ENCODE peak calls at places on chromosomes 4 and X, in nine cellular contexts. P is brain microvascular endothelial cell; T is cardiac muscle cell; Q is fibroblast of lung; C is left ventricle myocardium inferior; Z is upper lobe of right lung; N is ovary; R is Panc1; E is CD4-positive, CD25-positive, alpha-beta regulatory T cell. L is an unnamed sample. For H3K36me3 and H3K27me3, the result is how much of the 10 kb centered on the place peaks cover.

GRCh38 chr4:56976283-56976877 is 1.0 kb downstream of the NOA1 start:
- DNase-seq in P (no peak), T (peak), Q (no peak), C (no peak), Z (peak), N (peak), R (no peak), E (no peak), L (no peak)

GRCh38 chr4:76781698-76782595 is 116.0 kb downstream of the SOWAHB start:
- DNase-seq in P (peak), T (no peak), Q (peak), C (no peak), Z (no peak), N (no peak), R (no peak), E (no peak), L (no peak)

GRCh38 chrX:16695079-16695676 is 17.3 kb downstream of the CTPS2 start:
- DNase-seq in P (peak), T (peak), Q (peak), C (peak), Z (peak), N (peak), R (peak), E (peak), L (no peak)

GRCh38 chr4:117610706-117611308 is 423.5 kb upstream of the NDST3 start:
- DNase-seq in P (no peak), T (no peak), Q (no peak), C (no peak), Z (no peak), N (no peak), R (no peak), E (no peak), L (no peak)

GRCh38 chrX:9312922-9313867 is 151.7 kb upstream of the TBL1X start:
- DNase-seq in P (no peak), T (peak), Q (no peak), C (peak), Z (peak), N (no peak), R (peak), E (peak), L (no peak)

GRCh38 chr4:104811727-104812126 is 317.0 kb upstream of the CXXC4 start:
- DNase-seq in P (no peak), T (no peak), Q (no peak), C (no peak), Z (no peak), N (no peak), R (no peak), E (no peak), L (no peak)

GRCh38 chrX:152136312-152136711 is 2.1 kb downstream of the MAGEA10 start:
- DNase-seq in P (no peak), T (no peak), Q (no peak), C (no peak), Z (no peak), N (no peak), R (no peak), E (no peak), L (no peak)

GRCh38 chr4:187363453-187363852 is 632.1 kb upstream of the ZFP42 start:
- DNase-seq in P (no peak), T (no peak), Q (no peak), C (no peak), Z (no peak), N (no peak), R (no peak), E (no peak), L (no peak)

GRCh38 chr4:54495091-54495490 is 162.7 kb upstream of the KIT start:
- DNase-seq in P (peak), T (no peak), Q (no peak), C (no peak), Z (no peak), N (no peak), R (no peak), E (no peak), L (no peak)

GRCh38 chr4:139266583-139267257 is 13.3 kb downstream of the MGARP start:
- DNase-seq in P (peak), T (peak), Q (peak), C (peak), Z (peak), N (peak), R (no peak), E (peak), L (no peak)

GRCh38 chr4:141425124-141425523 is 204.4 kb downstream of the ZNF330 start:
- DNase-seq in P (peak), T (no peak), Q (peak), C (no peak), Z (no peak), N (no peak), R (no peak), E (no peak), L (no peak)

GRCh38 chr4:184402239-184402638 is 72.1 kb downstream of the IRF2 start:
- DNase-seq in P (no peak), T (no peak), Q (no peak), C (no peak), Z (no peak), N (no peak), R (no peak), E (no peak), L (no peak)
- H3K36me3 ChIP-seq in P (under half), T (under half), Q (under half), C (half or more), Z (half or more), N (under half), R (under half), E (half or more), L (under half)

GRCh38 chr4:43458293-43458692 is 565.8 kb downstream of the GRXCR1 start:
- DNase-seq in P (no peak), T (no peak), Q (no peak), C (no peak), Z (no peak), N (no peak), R (no peak), E (no peak), L (no peak)

GRCh38 chr4:43456383-43456782 is 563.9 kb downstream of the GRXCR1 start:
- DNase-seq in P (peak), T (no peak), Q (peak), C (no peak), Z (no peak), N (no peak), R (no peak), E (no peak), L (no peak)

GRCh38 chr4:43453058-43453457 is 560.5 kb downstream of the GRXCR1 start:
- DNase-seq in P (no peak), T (no peak), Q (no peak), C (no peak), Z (no peak), N (no peak), R (no peak), E (no peak), L (no peak)

DNA sequence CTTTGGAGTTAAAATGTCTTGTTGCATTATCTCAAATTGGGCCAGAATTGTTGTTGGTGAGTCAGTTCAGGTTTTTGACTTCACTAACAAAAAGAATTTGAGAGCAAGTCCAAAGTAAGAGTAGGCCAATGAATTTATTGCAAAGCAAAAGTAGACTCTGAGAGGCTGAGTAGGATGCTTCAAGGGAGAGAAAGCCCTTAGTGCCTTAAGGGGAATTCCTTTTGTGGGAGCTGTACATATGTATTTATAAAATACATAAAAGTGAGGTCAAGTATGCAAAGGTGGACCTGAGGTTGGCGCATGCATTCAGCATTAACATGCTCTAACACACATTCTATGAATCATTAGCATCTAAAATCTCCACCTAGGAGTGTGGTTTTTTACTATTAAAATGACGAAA is 565.4 kb downstream of the GRXCR1 start:
- DNase-seq in P (no peak), T (no peak), Q (no peak), C (no peak), Z (no peak), N (no peak), R (no peak), E (no peak), L (no peak)
- H3K27ac ChIP-seq in P (no peak), T (no peak), Q (no peak), C (no peak), Z (no peak), N (no peak), R (no peak), E (no peak), L (no peak)

GRCh38 chr4:174119818-174120217 is 163.6 kb downstream of the FBXO8 start:
- DNase-seq in P (no peak), T (peak), Q (no peak), C (no peak), Z (no peak), N (no peak), R (no peak), E (no peak), L (no peak)

GRCh38 chr4:174118171-174118570 is 165.3 kb downstream of the FBXO8 start:
- DNase-seq in P (no peak), T (no peak), Q (no peak), C (no peak), Z (no peak), N (no peak), R (no peak), E (no peak), L (no peak)

GRCh38 chr4:174120446-174121142 is 162.9 kb downstream of the FBXO8 start:
- DNase-seq in P (peak), T (peak), Q (peak), C (peak), Z (no peak), N (peak), R (peak), E (no peak), L (peak)

GRCh38 chr4:174119051-174119450 is 164.4 kb downstream of the FBXO8 start:
- DNase-seq in P (peak), T (no peak), Q (peak), C (no peak), Z (no peak), N (no peak), R (peak), E (no peak), L (no peak)

GRCh38 chr4:174122705-174123104 is 160.8 kb downstream of the FBXO8 start:
- DNase-seq in P (no peak), T (no peak), Q (peak), C (no peak), Z (no peak), N (no peak), R (no peak), E (no peak), L (no peak)
- H3K27me3 ChIP-seq in P (under half), T (under half), Q (under half), C (under half), Z (under half), N (under half), R (under half), E (under half), L (under half)

DNA sequence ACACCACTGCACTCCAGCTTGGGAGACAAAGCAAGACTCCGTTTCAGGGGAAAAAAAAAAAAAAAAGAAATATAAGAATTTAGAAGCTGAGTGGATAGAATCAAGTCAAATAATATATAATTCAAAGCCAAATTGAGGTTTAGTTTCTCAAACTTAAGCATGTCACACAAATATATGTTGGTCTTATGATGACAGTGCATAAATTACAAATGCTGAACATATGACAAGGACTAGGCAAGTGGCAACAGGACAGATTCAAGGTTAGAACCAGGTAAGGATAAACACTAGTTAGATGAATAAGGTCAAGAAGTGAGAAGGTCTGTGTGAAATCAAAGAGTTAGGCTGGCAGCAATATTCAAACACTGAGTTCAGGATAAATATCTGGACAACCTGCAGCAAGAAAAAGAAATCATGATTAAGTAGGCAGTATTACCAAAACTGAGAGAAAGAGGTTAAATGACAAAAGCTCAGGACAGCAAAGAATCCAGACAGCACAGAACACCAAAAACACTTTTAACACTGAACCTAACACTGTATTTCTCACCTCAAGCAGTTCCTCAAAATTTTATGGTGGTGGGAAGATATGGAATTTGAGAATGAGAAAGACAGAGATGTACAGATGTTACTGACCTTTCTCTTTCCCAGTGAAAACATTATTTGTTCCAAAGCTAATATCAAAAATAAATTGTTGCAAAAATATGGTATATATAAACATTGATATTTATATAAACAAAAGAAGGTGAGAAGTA is 45.4 kb downstream of the ANKRD17 start:
- DNase-seq in P (no peak), T (no peak), Q (no peak), C (no peak), Z (no peak), N (no peak), R (no peak), E (no peak), L (no peak)
- H3K36me3 ChIP-seq in P (under half), T (under half), Q (under half), C (under half), Z (under half), N (under half), R (under half), E (under half), L (under half)

GRCh38 chr4:137664416-137664815 is 132.1 kb upstream of the PCDH18 start:
- DNase-seq in P (no peak), T (no peak), Q (no peak), C (no peak), Z (no peak), N (no peak), R (no peak), E (no peak), L (no peak)

GRCh38 chr4:137659431-137659830 is 127.1 kb upstream of the PCDH18 start:
- DNase-seq in P (no peak), T (no peak), Q (peak), C (no peak), Z (no peak), N (no peak), R (no peak), E (no peak), L (no peak)

GRCh38 chr4:137663376-137664054 is 131.2 kb upstream of the PCDH18 start:
- DNase-seq in P (no peak), T (no peak), Q (peak), C (no peak), Z (no peak), N (no peak), R (no peak), E (no peak), L (no peak)

GRCh38 chr4:137660211-137660610 is 127.9 kb upstream of the PCDH18 start:
- DNase-seq in P (no peak), T (no peak), Q (peak), C (no peak), Z (no peak), N (no peak), R (no peak), E (no peak), L (no peak)

GRCh38 chr4:137664055-137664405 is 131.7 kb upstream of the PCDH18 start:
- DNase-seq in P (peak), T (no peak), Q (peak), C (no peak), Z (no peak), N (no peak), R (no peak), E (no peak), L (no peak)
- H3K27ac ChIP-seq in P (peak), T (no peak), Q (no peak), C (peak), Z (no peak), N (no peak), R (no peak), E (no peak), L (no peak)

L was measured in iPS DF 6.9.